ENCODE peak calls at places on chromosomes 7 and 10, in seven cellular contexts. One of them, this sample, is unnamed.

GRCh38 chr10:46311501-46311951 is 24.7 kb downstream of the ANTXRL start:
- DNase-seq in neural progenitor cell: no peak
- DNase-seq in mesenchymal stem cell: no peak
- DNase-seq in GM23248: no peak
- DNase-seq in IMR-90: no peak
- DNase-seq in GM23338: no peak
- DNase-seq in A549: no peak
- DNase-seq in this sample: no peak

GRCh38 chr10:94364480-94364879 is 1.7 kb upstream of the NOC3L start:
- DNase-seq in neural progenitor cell: no peak
- DNase-seq in GM23248: no peak
- DNase-seq in GM23338: no peak
- DNase-seq in A549: no peak
- DNase-seq in mesenchymal stem cell: no peak
- DNase-seq in IMR-90: no peak
- DNase-seq in this sample: no peak

GRCh38 chr7:24199978-24200377 is 84.0 kb upstream of the NPY start:
- DNase-seq in neural progenitor cell: no peak
- DNase-seq in GM23338: no peak
- DNase-seq in A549: no peak
- DNase-seq in mesenchymal stem cell: peak
- DNase-seq in GM23248: no peak
- DNase-seq in IMR-90: no peak
- DNase-seq in this sample: no peak

GRCh38 chr10:94000638-94001420 is 7.1 kb downstream of the PLCE1 start:
- DNase-seq in GM23338: no peak
- DNase-seq in GM23248: no peak
- DNase-seq in neural progenitor cell: no peak
- DNase-seq in IMR-90: no peak
- DNase-seq in mesenchymal stem cell: no peak
- DNase-seq in A549: no peak
- DNase-seq in this sample: no peak

GRCh38 chr7:120939345-120939744 is 11.2 kb upstream of the ING3 start:
- DNase-seq in neural progenitor cell: no peak
- DNase-seq in mesenchymal stem cell: no peak
- DNase-seq in IMR-90: no peak
- DNase-seq in GM23248: no peak
- DNase-seq in A549: no peak
- DNase-seq in GM23338: no peak
- DNase-seq in this sample: no peak

GRCh38 chr7:157990226-157990877 is 597.3 kb downstream of the PTPRN2 start:
- DNase-seq in IMR-90: no peak
- DNase-seq in mesenchymal stem cell: no peak
- DNase-seq in neural progenitor cell: no peak
- DNase-seq in A549: no peak
- DNase-seq in GM23248: no peak
- DNase-seq in GM23338: no peak
- DNase-seq in this sample: no peak

GRCh38 chr10:34908472-34908871 is 93.4 kb upstream of the PARD3 start:
- DNase-seq in GM23248: peak
- DNase-seq in neural progenitor cell: no peak
- DNase-seq in IMR-90: peak
- DNase-seq in A549: no peak
- DNase-seq in mesenchymal stem cell: no peak
- DNase-seq in GM23338: no peak
- DNase-seq in this sample: no peak

GRCh38 chr10:96374639-96374984 is 15.8 kb upstream of the OPALIN start:
- DNase-seq in A549: no peak
- DNase-seq in neural progenitor cell: peak
- DNase-seq in mesenchymal stem cell: no peak
- DNase-seq in GM23248: no peak
- DNase-seq in IMR-90: no peak
- DNase-seq in GM23338: peak
- DNase-seq in this sample: no peak

GRCh38 chr7:64870656-64871055 is 32.4 kb upstream of the ZNF273 start:
- DNase-seq in GM23338: no peak
- DNase-seq in neural progenitor cell: no peak
- DNase-seq in A549: no peak
- DNase-seq in IMR-90: no peak
- DNase-seq in mesenchymal stem cell: no peak
- DNase-seq in GM23248: no peak
- DNase-seq in this sample: no peak

GRCh38 chr7:158274404-158274811 is 313.2 kb downstream of the PTPRN2 start:
- DNase-seq in GM23248: no peak
- DNase-seq in mesenchymal stem cell: no peak
- DNase-seq in GM23338: no peak
- DNase-seq in A549: no peak
- DNase-seq in IMR-90: no peak
- DNase-seq in neural progenitor cell: no peak
- DNase-seq in this sample: no peak

GRCh38 chr7:55019691-55020480 is 1.1 kb downstream of the EGFR start:
- DNase-seq in neural progenitor cell: peak
- DNase-seq in GM23338: peak
- DNase-seq in GM23248: peak
- DNase-seq in A549: no peak
- DNase-seq in IMR-90: no peak
- DNase-seq in mesenchymal stem cell: peak
- DNase-seq in this sample: no peak

GRCh38 chr7:92697012-92697411 is 106.8 kb upstream of the FAM133B start:
- DNase-seq in GM23338: no peak
- DNase-seq in neural progenitor cell: no peak
- DNase-seq in A549: no peak
- DNase-seq in IMR-90: no peak
- DNase-seq in mesenchymal stem cell: no peak
- DNase-seq in GM23248: no peak
- DNase-seq in this sample: no peak

GRCh38 chr7:108211382-108212201 is 81.4 kb upstream of the LAMB4 start:
- DNase-seq in A549: peak
- DNase-seq in GM23248: peak
- DNase-seq in GM23338: peak
- DNase-seq in IMR-90: peak
- DNase-seq in mesenchymal stem cell: peak
- DNase-seq in neural progenitor cell: no peak
- DNase-seq in this sample: peak

GRCh38 chr7:22572937-22573336 is 72.9 kb upstream of the STEAP1B start:
- DNase-seq in GM23248: peak
- DNase-seq in IMR-90: peak
- DNase-seq in mesenchymal stem cell: peak
- DNase-seq in neural progenitor cell: no peak
- DNase-seq in A549: peak
- DNase-seq in GM23338: no peak
- DNase-seq in this sample: no peak

GRCh38 chr10:3774814-3775670 is 10.0 kb downstream of the KLF6 start:
- DNase-seq in mesenchymal stem cell: peak
- DNase-seq in A549: peak
- DNase-seq in IMR-90: peak
- DNase-seq in neural progenitor cell: no peak
- DNase-seq in GM23338: no peak
- DNase-seq in GM23248: peak
- DNase-seq in this sample: peak

GRCh38 chr10:3772349-3773222 is 12.4 kb downstream of the KLF6 start:
- DNase-seq in neural progenitor cell: no peak
- DNase-seq in GM23338: no peak
- DNase-seq in GM23248: no peak
- DNase-seq in mesenchymal stem cell: peak
- DNase-seq in A549: no peak
- DNase-seq in IMR-90: peak
- DNase-seq in this sample: peak

GRCh38 chr10:3773465-3774017 is 11.5 kb downstream of the KLF6 start:
- DNase-seq in GM23338: no peak
- DNase-seq in A549: no peak
- DNase-seq in IMR-90: peak
- DNase-seq in GM23248: peak
- DNase-seq in neural progenitor cell: no peak
- DNase-seq in mesenchymal stem cell: peak
- DNase-seq in this sample: no peak

GRCh38 chr10:3775671-3776551 is 9.1 kb downstream of the KLF6 start:
- DNase-seq in A549: peak
- DNase-seq in mesenchymal stem cell: peak
- DNase-seq in GM23248: peak
- DNase-seq in IMR-90: peak
- DNase-seq in neural progenitor cell: peak
- DNase-seq in GM23338: peak
- DNase-seq in this sample: peak

DNA sequence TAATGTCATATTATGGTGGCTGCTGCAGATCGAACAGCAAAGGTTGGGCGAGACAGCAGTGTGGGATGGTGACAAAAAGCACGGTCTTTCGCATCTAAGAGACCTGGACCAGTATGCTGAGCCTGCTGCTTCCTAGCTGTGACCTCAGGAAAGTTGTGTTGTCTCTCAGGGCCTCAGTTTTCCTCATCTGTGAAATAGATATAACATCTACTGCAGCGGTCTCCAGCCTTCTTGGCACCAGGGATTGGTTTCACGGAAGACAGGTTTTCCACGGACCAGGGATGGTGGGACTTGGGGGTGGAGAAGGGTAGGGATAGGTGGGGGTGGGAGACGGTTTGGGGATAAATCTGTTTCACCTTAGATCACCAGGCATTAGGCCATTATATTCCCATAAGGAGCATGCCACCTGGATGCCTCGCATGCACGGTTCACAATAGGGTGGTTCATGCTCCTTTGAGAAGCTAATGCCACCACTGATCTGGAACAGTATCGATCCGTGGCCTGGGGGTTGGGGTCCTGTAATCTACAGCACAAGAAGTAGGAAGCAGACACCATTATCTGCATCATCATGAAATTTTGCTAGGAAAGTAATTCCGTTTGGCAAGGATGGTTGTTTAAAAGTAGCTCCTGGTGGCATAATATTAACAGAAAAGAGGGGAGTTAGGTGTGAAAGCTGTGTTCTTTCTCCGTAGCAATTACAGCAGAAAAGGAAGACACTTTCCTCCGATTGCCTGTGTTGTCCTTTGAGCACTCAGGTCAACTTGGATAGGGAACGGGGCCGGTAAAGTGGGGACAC is 10.8 kb downstream of the KLF6 start:
- DNase-seq in neural progenitor cell: no peak
- DNase-seq in A549: no peak
- DNase-seq in IMR-90: peak
- DNase-seq in GM23338: no peak
- DNase-seq in GM23248: peak
- DNase-seq in mesenchymal stem cell: peak
- DNase-seq in this sample: peak
- H3K4me2 ChIP-seq in neural progenitor cell: no peak
- H3K4me2 ChIP-seq in A549: no peak
- H3K4me2 ChIP-seq in IMR-90: no peak
- H3K4me2 ChIP-seq in GM23338: no peak
- H3K4me2 ChIP-seq in GM23248: no peak
- H3K4me2 ChIP-seq in mesenchymal stem cell: no peak
- H3K4me2 ChIP-seq in this sample: no peak

GRCh38 chr10:49134327-49134726 is 506 bp upstream of the FAM170B start:
- DNase-seq in A549: no peak
- DNase-seq in GM23338: no peak
- DNase-seq in IMR-90: no peak
- DNase-seq in GM23248: no peak
- DNase-seq in mesenchymal stem cell: no peak
- DNase-seq in neural progenitor cell: no peak
- DNase-seq in this sample: no peak
- H3K4me2 ChIP-seq in A549: no peak
- H3K4me2 ChIP-seq in GM23338: no peak
- H3K4me2 ChIP-seq in IMR-90: no peak
- H3K4me2 ChIP-seq in GM23248: no peak
- H3K4me2 ChIP-seq in mesenchymal stem cell: no peak
- H3K4me2 ChIP-seq in neural progenitor cell: no peak
- H3K4me2 ChIP-seq in this sample: no peak

GRCh38 chr7:40673285-40673684 is 538.5 kb downstream of the SUGCT start:
- DNase-seq in A549: no peak
- DNase-seq in GM23248: peak
- DNase-seq in mesenchymal stem cell: peak
- DNase-seq in IMR-90: peak
- DNase-seq in neural progenitor cell: no peak
- DNase-seq in GM23338: no peak
- DNase-seq in this sample: peak

GRCh38 chr7:40675741-40676140 is 540.9 kb downstream of the SUGCT start:
- DNase-seq in GM23338: no peak
- DNase-seq in neural progenitor cell: no peak
- DNase-seq in GM23248: no peak
- DNase-seq in mesenchymal stem cell: no peak
- DNase-seq in A549: no peak
- DNase-seq in IMR-90: no peak
- DNase-seq in this sample: no peak

GRCh38 chr7:40676220-40676619 is 541.4 kb downstream of the SUGCT start:
- DNase-seq in IMR-90: no peak
- DNase-seq in mesenchymal stem cell: no peak
- DNase-seq in neural progenitor cell: no peak
- DNase-seq in A549: no peak
- DNase-seq in GM23338: no peak
- DNase-seq in GM23248: peak
- DNase-seq in this sample: no peak

DNA sequence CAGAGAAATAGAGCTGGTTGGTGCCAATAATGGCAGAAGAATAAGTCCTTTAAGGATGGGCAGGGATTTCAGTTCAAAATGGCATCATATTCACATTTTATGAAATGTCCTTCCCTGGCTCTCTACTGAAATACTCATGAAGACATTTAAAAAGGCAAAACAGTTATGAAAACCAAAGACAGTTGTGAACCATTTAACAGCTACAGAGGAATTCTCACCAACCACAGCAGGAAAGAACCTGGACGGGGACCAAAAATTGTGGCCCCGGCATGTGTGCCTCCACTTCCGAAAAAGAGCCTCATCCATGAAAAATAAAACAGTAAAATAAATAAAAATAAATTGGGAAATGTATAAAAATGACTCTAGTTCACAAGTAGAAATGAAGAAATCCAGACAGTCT is 539.5 kb downstream of the SUGCT start:
- DNase-seq in mesenchymal stem cell: no peak
- DNase-seq in GM23338: no peak
- DNase-seq in A549: no peak
- DNase-seq in GM23248: no peak
- DNase-seq in IMR-90: no peak
- DNase-seq in neural progenitor cell: no peak
- DNase-seq in this sample: no peak
- H3K4me2 ChIP-seq in mesenchymal stem cell: no peak
- H3K4me2 ChIP-seq in GM23338: no peak
- H3K4me2 ChIP-seq in A549: no peak
- H3K4me2 ChIP-seq in GM23248: no peak
- H3K4me2 ChIP-seq in IMR-90: no peak
- H3K4me2 ChIP-seq in neural progenitor cell: no peak
- H3K4me2 ChIP-seq in this sample: no peak

DNA sequence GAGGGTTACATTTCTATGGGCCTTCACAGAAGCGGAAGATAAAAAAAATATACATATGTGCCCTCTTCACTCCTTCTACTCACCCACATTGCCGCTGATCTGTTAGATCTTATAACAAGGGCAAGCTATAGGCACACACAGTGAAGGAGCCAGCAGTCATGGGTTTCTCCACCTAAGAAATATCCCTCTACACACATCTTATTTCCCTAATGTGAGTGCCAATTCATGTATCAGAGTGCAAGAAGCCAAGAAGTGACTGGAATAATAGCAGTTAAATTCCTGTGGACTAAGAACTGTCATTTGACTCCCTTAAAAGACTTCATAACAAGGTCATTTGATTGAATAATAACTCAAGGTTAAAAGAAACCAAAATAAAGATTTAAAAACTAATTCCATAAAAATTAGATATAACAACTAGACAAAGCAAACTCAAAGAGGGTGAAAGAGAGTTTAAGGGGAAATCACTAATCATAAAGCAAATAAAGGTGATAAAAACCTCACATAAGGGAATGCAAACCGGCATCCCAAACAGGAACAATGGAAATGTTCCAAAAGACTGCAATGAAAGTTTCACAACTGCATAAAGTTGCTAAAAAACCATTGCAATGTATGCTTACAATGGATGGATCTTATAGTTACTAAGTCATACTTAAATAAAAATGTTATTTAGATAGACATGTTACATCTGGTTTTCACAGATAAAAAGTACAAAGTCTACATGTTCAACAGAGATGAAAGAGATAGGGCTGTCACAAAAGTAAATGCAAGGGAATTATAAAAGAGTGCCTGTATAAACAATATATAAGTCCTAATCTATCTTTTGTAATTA is 42.8 kb downstream of the ARHGAP21 start:
- DNase-seq in GM23248: peak
- DNase-seq in A549: no peak
- DNase-seq in IMR-90: peak
- DNase-seq in mesenchymal stem cell: no peak
- DNase-seq in neural progenitor cell: no peak
- DNase-seq in GM23338: no peak
- DNase-seq in this sample: peak
- H3K4me2 ChIP-seq in GM23248: peak
- H3K4me2 ChIP-seq in A549: peak
- H3K4me2 ChIP-seq in IMR-90: peak
- H3K4me2 ChIP-seq in mesenchymal stem cell: no peak
- H3K4me2 ChIP-seq in neural progenitor cell: no peak
- H3K4me2 ChIP-seq in GM23338: no peak
- H3K4me2 ChIP-seq in this sample: peak